ENCODE peak calls at places on chromosomes 5 and 9, in six cellular contexts. F, Y, G, Q, T and Z are unnamed samples. For H3K4me1, the result is how much of the 10 kb centered on the place peaks cover.

GRCh38 chr5:40223884-40224402 is 455.8 kb upstream of the PTGER4 start:
- DNase-seq in F (no peak), Y (peak), G (no peak), Q (no peak), T (no peak), Z (peak)

GRCh38 chr9:2285411-2285810 is 270.3 kb downstream of the SMARCA2 start:
- DNase-seq in F (no peak), Y (no peak), G (no peak), Q (no peak), T (no peak), Z (no peak)

GRCh38 chr5:175212203-175212602 is 231.8 kb downstream of the DRD1 start:
- DNase-seq in F (no peak), Y (no peak), G (no peak), Q (no peak), T (no peak), Z (no peak)

GRCh38 chr9:91714020-91714721 is 235.9 kb downstream of the ROR2 start:
- DNase-seq in F (peak), Y (peak), G (peak), Q (peak), T (no peak), Z (peak)

GRCh38 chr5:63563008-63563917 is 399.0 kb downstream of the HTR1A start:
- DNase-seq in F (no peak), Y (no peak), G (no peak), Q (no peak), T (no peak), Z (no peak)

GRCh38 chr5:179792612-179793469 is 945 bp upstream of the LTC4S start:
- DNase-seq in F (no peak), Y (no peak), G (no peak), Q (no peak), T (no peak), Z (no peak)

GRCh38 chr9:33293782-33294181 is 3.5 kb downstream of the NFX1 start:
- DNase-seq in F (no peak), Y (no peak), G (no peak), Q (no peak), T (no peak), Z (no peak)

GRCh38 chr9:116087751-116088194 is 65.8 kb upstream of the PAPPA start:
- DNase-seq in F (no peak), Y (peak), G (no peak), Q (no peak), T (no peak), Z (peak)

GRCh38 chr5:124030043-124030461 is 518.1 kb downstream of the CSNK1G3 start:
- DNase-seq in F (no peak), Y (no peak), G (no peak), Q (no peak), T (peak), Z (no peak)

GRCh38 chr9:16001856-16002255 is 449.0 kb downstream of the CCDC171 start:
- DNase-seq in F (no peak), Y (no peak), G (no peak), Q (no peak), T (no peak), Z (peak)
- H3K14ac ChIP-seq in F (no peak), Y (no peak), G (no peak), Q (no peak), T (no peak), Z (peak)

DNA sequence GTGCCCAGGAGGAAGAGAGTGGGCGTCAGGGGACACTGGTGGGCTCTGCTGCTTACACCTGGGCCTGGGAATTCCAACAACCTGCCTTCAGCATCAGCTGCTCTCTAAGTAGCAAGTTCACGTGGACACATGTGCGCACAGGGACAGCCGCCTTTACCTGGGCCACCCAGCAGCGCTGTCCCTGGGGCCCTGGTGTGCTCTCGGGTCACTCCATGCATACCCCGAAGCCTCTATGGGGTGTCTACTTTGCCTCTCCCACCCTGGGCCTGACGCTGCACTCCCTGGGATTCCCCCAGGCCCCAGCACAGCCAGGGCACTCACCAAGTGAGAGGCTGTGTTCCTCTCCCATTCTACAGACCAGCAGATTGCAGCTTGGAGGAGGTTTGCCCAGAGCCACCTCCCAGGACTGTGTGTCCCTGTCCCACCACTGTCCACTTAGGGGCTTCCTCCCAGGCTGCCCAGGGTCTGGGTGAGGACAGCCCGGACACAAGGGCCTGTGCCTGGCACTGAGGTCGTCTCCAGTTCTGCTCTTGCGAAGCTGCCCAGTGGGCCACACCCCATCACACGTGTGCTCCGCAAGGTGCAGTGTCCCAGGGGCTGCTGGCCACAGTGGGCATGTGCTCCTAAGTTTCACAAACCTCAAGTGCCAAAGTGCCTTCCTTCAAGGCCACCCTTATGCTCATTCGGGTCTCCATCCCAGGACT is 5.9 kb downstream of the NINJ1 start:
- DNase-seq in F (no peak), Y (no peak), G (peak), Q (no peak), T (no peak), Z (no peak)
- H3K4me1 ChIP-seq in F (under half), Y (half or more), G (under half), Q (under half), T (under half), Z (under half)

GRCh38 chr5:132416306-132417009 is 46.9 kb downstream of the SLC22A5 start:
- DNase-seq in F (no peak), Y (no peak), G (no peak), Q (no peak), T (peak), Z (no peak)

GRCh38 chr5:132413567-132413966 is 44.1 kb downstream of the SLC22A5 start:
- DNase-seq in F (no peak), Y (no peak), G (no peak), Q (no peak), T (no peak), Z (no peak)

GRCh38 chr5:132417010-132417439 is 47.5 kb downstream of the SLC22A5 start:
- DNase-seq in F (no peak), Y (no peak), G (no peak), Q (no peak), T (no peak), Z (no peak)

GRCh38 chr5:132417461-132417860 is 48.0 kb downstream of the SLC22A5 start:
- DNase-seq in F (no peak), Y (no peak), G (no peak), Q (no peak), T (no peak), Z (no peak)

GRCh38 chr5:132414634-132415377 is 45.3 kb downstream of the SLC22A5 start:
- DNase-seq in F (no peak), Y (peak), G (no peak), Q (no peak), T (peak), Z (no peak)
- H3K14ac ChIP-seq in F (no peak), Y (no peak), G (no peak), Q (no peak), T (no peak), Z (peak)

DNA sequence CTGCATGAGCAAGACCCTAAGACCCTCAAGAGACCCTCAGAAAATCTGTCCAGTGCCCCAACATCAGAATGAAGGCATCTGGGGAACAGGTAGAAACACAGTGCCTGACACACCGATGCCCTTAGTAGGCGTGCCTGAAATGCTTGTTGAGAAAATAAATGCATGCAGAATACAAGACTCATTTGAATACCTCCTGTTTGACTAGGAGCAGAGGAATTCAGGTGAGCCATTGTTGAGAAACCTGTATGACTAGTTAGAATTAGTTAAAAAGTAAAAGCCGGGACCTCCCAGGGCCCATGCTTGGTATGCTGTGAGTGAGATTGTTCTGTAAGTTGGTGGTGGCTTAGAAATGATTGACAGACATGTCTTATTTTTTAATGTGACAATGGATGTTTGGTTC is 55.0 kb downstream of the WWC1 start:
- DNase-seq in F (no peak), Y (no peak), G (peak), Q (no peak), T (peak), Z (no peak)
- H3K4me1 ChIP-seq in F (under half), Y (under half), G (under half), Q (under half), T (under half), Z (under half)